ENCODE peak calls at places on chromosomes 6 and 20, in nine cellular contexts. A is prostate gland; P is BJ; J is foreskin fibroblast; H is cardiac muscle cell; X is NCI-H1048; W is NCI-H510A treated with DMSO at 0.1 percent for 48 hours; L is effector CD8-positive, alpha-beta T cell; M is right atrium auricular region. T is an unnamed sample.

GRCh38 chr20:34639755-34640222 is 37.1 kb downstream of the PIGU start:
- DNase-seq in H (no peak), M (no peak), X (no peak), A (no peak), J (no peak), P (no peak), L (no peak), W (peak; percentile 98), T (no peak)

GRCh38 chr6:44059359-44060342 is 67.6 kb downstream of the MRPL14 start:
- DNase-seq in W (no peak), X (no peak), H (peak; percentile 92), A (no peak), M (no peak), P (no peak), L (no peak), J (peak; percentile 64), T (no peak)

GRCh38 chr6:85923013-85923430 is 280.3 kb upstream of the SYNCRIP start:
- DNase-seq in J (peak; percentile 10), P (no peak), A (peak; percentile 29), H (peak; percentile 49), M (no peak), L (no peak), X (peak; percentile 6), W (peak; percentile 67), T (peak; percentile 81)

GRCh38 chr6:41602864-41603608 is 35.2 kb upstream of the MDFI start:
- DNase-seq in A (peak; percentile 76), M (peak; percentile 77), L (peak; percentile 58), J (peak; percentile 91), W (peak; percentile 96), P (no peak), H (peak; percentile 91), X (peak; percentile 36), T (peak; percentile 83)

GRCh38 chr20:36483205-36483918 is 58.0 kb upstream of the MYL9 start:
- DNase-seq in X (no peak), P (no peak), J (no peak), W (no peak), H (no peak), M (no peak), A (no peak), L (no peak), T (no peak)

GRCh38 chr6:82144007-82144851 is 103.3 kb downstream of the IBTK start:
- DNase-seq in X (no peak), P (peak; percentile 92), A (no peak), M (peak; percentile 72), W (no peak), J (peak; percentile 96), L (no peak), H (peak; percentile 83), T (no peak)

GRCh38 chr6:33726696-33727095 is 15.2 kb upstream of the UQCC2 start:
- DNase-seq in W (no peak), M (no peak), J (no peak), X (no peak), A (no peak), P (no peak), H (no peak), L (no peak), T (no peak)

GRCh38 chr6:70162972-70163371 is 139.9 kb downstream of the COL9A1 start:
- DNase-seq in L (no peak), H (no peak), P (no peak), W (no peak), A (no peak), X (no peak), J (no peak), M (no peak), T (no peak)

GRCh38 chr6:130843575-130844320 is 16.5 kb downstream of the SMLR1 start:
- DNase-seq in M (no peak), L (no peak), W (no peak), J (peak; percentile 73), A (no peak), P (peak; percentile 1), X (no peak), H (peak; percentile 52), T (peak; percentile 6)

GRCh38 chr6:37699138-37699766 is 1.6 kb upstream of the MDGA1 start:
- DNase-seq in H (no peak), X (no peak), M (no peak), J (no peak), W (peak; percentile 55), L (peak; percentile 62), A (peak; percentile 36), P (no peak), T (no peak)

GRCh38 chr6:148565931-148566663 is 180.7 kb upstream of the UST start:
- DNase-seq in P (peak; percentile 81), X (no peak), A (no peak), H (peak; percentile 95), J (peak; percentile 96), M (peak; percentile 77), W (no peak), L (no peak), T (no peak)

GRCh38 chr6:152301021-152301805 is 335.9 kb downstream of the SYNE1 start:
- DNase-seq in J (peak; percentile 64), L (no peak), P (no peak), W (no peak), A (no peak), M (no peak), H (no peak), X (no peak), T (no peak)

GRCh38 chr20:2336471-2336870 is 40.7 kb downstream of the TGM3 start:
- DNase-seq in X (no peak), M (no peak), A (no peak), H (no peak), J (no peak), P (no peak), W (no peak), L (no peak), T (no peak)

GRCh38 chr6:23841116-23841515 is 284.9 kb upstream of the NRSN1 start:
- DNase-seq in X (no peak), J (no peak), P (no peak), M (no peak), A (no peak), W (no peak), L (no peak), H (no peak), T (no peak)

GRCh38 chr6:158322724-158323560 is 10.7 kb downstream of the TULP4 start:
- DNase-seq in J (peak; percentile 59), L (no peak), M (no peak), X (no peak), W (no peak), A (no peak), H (peak; percentile 72), P (peak; percentile 68), T (peak; percentile 43)

GRCh38 chr6:168619560-168620314 is 178.8 kb downstream of the SMOC2 start:
- DNase-seq in H (no peak), L (no peak), J (no peak), W (no peak), P (no peak), A (no peak), X (no peak), M (no peak), T (no peak)

GRCh38 chr6:112014483-112014882 is 39.4 kb upstream of the CCN6 start:
- DNase-seq in P (peak; percentile 79), A (no peak), L (no peak), H (peak; percentile 71), X (no peak), W (no peak), J (peak; percentile 84), M (no peak), T (no peak)

GRCh38 chr6:36323062-36323461 is 13.6 kb downstream of the BNIP5 start:
- DNase-seq in P (no peak), J (peak; percentile 34), H (peak; percentile 40), L (no peak), X (no peak), W (no peak), M (no peak), A (no peak), T (no peak)

GRCh38 chr6:56528412-56528841 is 114.3 kb downstream of the DST start:
- DNase-seq in M (no peak), X (no peak), L (no peak), A (no peak), J (peak; percentile 92), P (peak; percentile 90), W (no peak), H (peak; percentile 48), T (no peak)

GRCh38 chr6:11909696-11910132 is 102.4 kb upstream of the HIVEP1 start:
- DNase-seq in J (peak; percentile 69), X (no peak), L (no peak), M (no peak), A (no peak), P (peak; percentile 44), H (peak; percentile 68), W (no peak), T (no peak)

GRCh38 chr6:135657207-135657606 is 159.7 kb upstream of the AHI1 start:
- DNase-seq in L (no peak), W (peak; percentile 44), H (no peak), M (no peak), A (no peak), P (no peak), X (no peak), J (no peak), T (no peak)

GRCh38 chr20:50172347-50173013 is 18.1 kb upstream of the CEBPB start:
- DNase-seq in W (peak; percentile 83), M (peak; percentile 93), L (no peak), H (peak; percentile 83), X (no peak), J (peak; percentile 89), A (peak; percentile 67), P (no peak), T (no peak)

GRCh38 chr6:27582928-27583725 is 110.2 kb upstream of the ZNF184 start:
- DNase-seq in J (peak; percentile 79), L (no peak), W (no peak), X (no peak), P (no peak), M (no peak), A (no peak), H (peak; percentile 70), T (peak; percentile 14)

GRCh38 chr6:167968091-167968490 is 29.4 kb upstream of the KIF25 start:
- DNase-seq in M (no peak), X (no peak), P (no peak), H (no peak), W (no peak), L (no peak), J (no peak), A (no peak), T (no peak)

GRCh38 chr6:157681041-157681650 is 141.9 kb upstream of the SNX9 start:
- DNase-seq in X (no peak), P (no peak), L (no peak), A (no peak), J (no peak), W (no peak), H (peak; percentile 65), M (no peak), T (no peak)